ENCODE peak calls at places on chromosomes 11 and 22, in eight cellular contexts. One of them, this sample, is unnamed.

GRCh38 chr11:122085264-122085663 is 30.8 kb downstream of the BLID start:
- DNase-seq in neural progenitor cell: no peak
- DNase-seq in GM23338: no peak
- DNase-seq in MM.1S: no peak
- DNase-seq in hepatocyte: no peak
- DNase-seq in HCT116: no peak
- DNase-seq in GM23248: peak
- DNase-seq in PC-3: peak
- DNase-seq in this sample: no peak

GRCh38 chr22:42630901-42631602 is 9.3 kb downstream of the ATP5MGL start:
- DNase-seq in GM23338: no peak
- DNase-seq in hepatocyte: no peak
- DNase-seq in PC-3: no peak
- DNase-seq in MM.1S: no peak
- DNase-seq in HCT116: no peak
- DNase-seq in GM23248: no peak
- DNase-seq in neural progenitor cell: no peak
- DNase-seq in this sample: no peak

GRCh38 chr11:10488121-10488580 is 33.1 kb downstream of the AMPD3 start:
- DNase-seq in HCT116: peak
- DNase-seq in neural progenitor cell: no peak
- DNase-seq in GM23338: peak
- DNase-seq in hepatocyte: no peak
- DNase-seq in PC-3: peak
- DNase-seq in GM23248: no peak
- DNase-seq in MM.1S: peak
- DNase-seq in this sample: peak

GRCh38 chr11:9015677-9016076 is 11.9 kb upstream of the NRIP3 start:
- DNase-seq in neural progenitor cell: peak
- DNase-seq in PC-3: peak
- DNase-seq in GM23248: peak
- DNase-seq in hepatocyte: peak
- DNase-seq in MM.1S: peak
- DNase-seq in GM23338: peak
- DNase-seq in HCT116: peak
- DNase-seq in this sample: peak

GRCh38 chr11:125300791-125301218 is 136.3 kb downstream of the PKNOX2 start:
- DNase-seq in GM23338: no peak
- DNase-seq in neural progenitor cell: no peak
- DNase-seq in GM23248: peak
- DNase-seq in hepatocyte: peak
- DNase-seq in MM.1S: peak
- DNase-seq in HCT116: no peak
- DNase-seq in PC-3: peak
- DNase-seq in this sample: no peak

GRCh38 chr22:36374603-36375024 is 13.2 kb downstream of the MYH9 start:
- DNase-seq in hepatocyte: no peak
- DNase-seq in GM23248: peak
- DNase-seq in GM23338: no peak
- DNase-seq in PC-3: peak
- DNase-seq in HCT116: peak
- DNase-seq in neural progenitor cell: no peak
- DNase-seq in MM.1S: no peak
- DNase-seq in this sample: no peak

GRCh38 chr11:62602141-62603071 is 741 bp upstream of the MTA2 start:
- DNase-seq in GM23248: peak
- DNase-seq in HCT116: no peak
- DNase-seq in neural progenitor cell: peak
- DNase-seq in hepatocyte: peak
- DNase-seq in PC-3: peak
- DNase-seq in MM.1S: no peak
- DNase-seq in GM23338: peak
- DNase-seq in this sample: no peak

GRCh38 chr22:27576815-27577564 is 224.6 kb downstream of the MN1 start:
- DNase-seq in hepatocyte: peak
- DNase-seq in GM23338: peak
- DNase-seq in MM.1S: no peak
- DNase-seq in HCT116: no peak
- DNase-seq in neural progenitor cell: no peak
- DNase-seq in PC-3: no peak
- DNase-seq in GM23248: no peak
- DNase-seq in this sample: no peak

GRCh38 chr22:48287031-48287430 is 1524.6 kb downstream of the TBC1D22A start:
- DNase-seq in PC-3: no peak
- DNase-seq in MM.1S: no peak
- DNase-seq in neural progenitor cell: no peak
- DNase-seq in HCT116: no peak
- DNase-seq in hepatocyte: no peak
- DNase-seq in GM23248: no peak
- DNase-seq in GM23338: no peak
- DNase-seq in this sample: no peak

GRCh38 chr11:34346551-34346950 is 11.3 kb downstream of the ABTB2 start:
- DNase-seq in neural progenitor cell: no peak
- DNase-seq in GM23338: no peak
- DNase-seq in HCT116: no peak
- DNase-seq in MM.1S: no peak
- DNase-seq in hepatocyte: no peak
- DNase-seq in PC-3: no peak
- DNase-seq in GM23248: peak
- DNase-seq in this sample: no peak

GRCh38 chr11:26028294-26028954 is 303.5 kb upstream of the ANO3 start:
- DNase-seq in HCT116: no peak
- DNase-seq in GM23248: peak
- DNase-seq in MM.1S: no peak
- DNase-seq in PC-3: peak
- DNase-seq in neural progenitor cell: no peak
- DNase-seq in GM23338: no peak
- DNase-seq in hepatocyte: peak
- DNase-seq in this sample: no peak

GRCh38 chr22:30008401-30008800 is 71.9 kb upstream of the HORMAD2 start:
- DNase-seq in hepatocyte: no peak
- DNase-seq in PC-3: no peak
- DNase-seq in GM23338: no peak
- DNase-seq in neural progenitor cell: peak
- DNase-seq in GM23248: no peak
- DNase-seq in MM.1S: no peak
- DNase-seq in HCT116: no peak
- DNase-seq in this sample: no peak

GRCh38 chr11:134752526-134752925 is 340.5 kb upstream of the B3GAT1 start:
- DNase-seq in PC-3: no peak
- DNase-seq in HCT116: no peak
- DNase-seq in hepatocyte: no peak
- DNase-seq in MM.1S: no peak
- DNase-seq in GM23338: no peak
- DNase-seq in neural progenitor cell: no peak
- DNase-seq in GM23248: no peak
- DNase-seq in this sample: no peak

GRCh38 chr11:46663277-46663940 is 37.0 kb downstream of the ARHGAP1 start:
- DNase-seq in GM23338: no peak
- DNase-seq in PC-3: peak
- DNase-seq in HCT116: no peak
- DNase-seq in neural progenitor cell: no peak
- DNase-seq in MM.1S: no peak
- DNase-seq in hepatocyte: no peak
- DNase-seq in GM23248: peak
- DNase-seq in this sample: no peak

GRCh38 chr11:64023731-64024710 is 11.7 kb upstream of the FLRT1 start:
- DNase-seq in MM.1S: no peak
- DNase-seq in GM23248: no peak
- DNase-seq in GM23338: no peak
- DNase-seq in neural progenitor cell: no peak
- DNase-seq in PC-3: no peak
- DNase-seq in hepatocyte: no peak
- DNase-seq in HCT116: no peak
- DNase-seq in this sample: no peak

GRCh38 chr11:47917643-47918369 is 62.6 kb upstream of the PTPRJ start:
- DNase-seq in GM23338: peak
- DNase-seq in PC-3: peak
- DNase-seq in MM.1S: no peak
- DNase-seq in hepatocyte: peak
- DNase-seq in HCT116: peak
- DNase-seq in neural progenitor cell: no peak
- DNase-seq in GM23248: peak
- DNase-seq in this sample: peak
- TF ChIP-seq EZH2phosphoT487 in GM23338: no peak
- TF ChIP-seq EZH2phosphoT487 in PC-3: no peak
- TF ChIP-seq EZH2phosphoT487 in MM.1S: no peak
- TF ChIP-seq EZH2phosphoT487 in hepatocyte: no peak
- TF ChIP-seq EZH2phosphoT487 in HCT116: no peak
- TF ChIP-seq EZH2phosphoT487 in neural progenitor cell: no peak
- TF ChIP-seq EZH2phosphoT487 in GM23248: no peak
- TF ChIP-seq EZH2phosphoT487 in this sample: no peak

GRCh38 chr11:2527621-2528291 is 82.9 kb downstream of the KCNQ1 start:
- DNase-seq in hepatocyte: no peak
- DNase-seq in MM.1S: no peak
- DNase-seq in neural progenitor cell: no peak
- DNase-seq in GM23248: no peak
- DNase-seq in PC-3: no peak
- DNase-seq in GM23338: no peak
- DNase-seq in HCT116: no peak
- DNase-seq in this sample: no peak
- H3K4me2 ChIP-seq in hepatocyte: no peak
- H3K4me2 ChIP-seq in MM.1S: peak
- H3K4me2 ChIP-seq in neural progenitor cell: no peak
- H3K4me2 ChIP-seq in GM23248: no peak
- H3K4me2 ChIP-seq in PC-3: no peak
- H3K4me2 ChIP-seq in GM23338: no peak
- H3K4me2 ChIP-seq in HCT116: no peak
- H3K4me2 ChIP-seq in this sample: peak

DNA sequence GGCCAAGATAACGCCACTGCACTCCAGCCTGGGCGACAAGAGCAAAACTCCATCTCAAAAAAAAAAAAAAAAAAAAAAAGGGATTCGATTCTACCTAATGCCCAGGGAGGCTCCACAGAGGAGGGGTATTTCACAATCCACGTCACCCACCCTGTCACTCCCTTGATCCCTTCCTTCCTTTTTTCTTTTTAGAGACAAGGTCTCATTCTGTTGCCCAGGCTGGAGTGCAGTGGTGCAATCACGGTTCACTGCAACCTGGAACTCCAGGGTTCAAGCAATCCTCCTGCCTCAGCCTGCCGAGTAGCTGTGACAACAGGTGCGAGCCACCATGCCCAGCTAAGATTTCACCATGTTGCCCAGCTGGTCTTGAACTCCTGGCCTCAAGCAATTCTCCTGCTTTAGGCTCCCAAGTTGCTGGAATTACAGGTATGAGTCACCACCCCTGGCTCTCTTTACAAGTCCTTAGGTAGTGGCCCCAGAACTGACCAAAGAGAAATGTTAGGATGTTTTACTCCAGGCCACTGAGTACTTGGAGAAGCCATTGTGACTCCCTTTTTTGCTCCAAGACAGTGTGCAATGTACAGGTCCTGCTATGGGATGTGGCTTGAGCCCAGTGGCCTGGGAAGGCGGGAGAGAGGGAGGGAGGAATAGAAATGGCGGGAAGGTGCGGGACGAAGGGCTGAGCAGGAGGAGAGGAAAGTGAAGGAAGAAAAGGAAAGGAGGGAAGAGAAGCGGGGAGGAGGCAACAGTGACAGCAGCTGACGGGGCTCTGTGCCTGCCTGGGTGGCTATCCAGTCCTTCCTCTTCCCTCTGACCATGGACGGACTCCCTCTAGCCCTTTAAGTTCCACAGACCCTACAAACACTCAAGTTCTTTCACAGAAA is 11.8 kb upstream of the FXYD2 start:
- DNase-seq in HCT116: no peak
- DNase-seq in PC-3: no peak
- DNase-seq in hepatocyte: no peak
- DNase-seq in GM23338: no peak
- DNase-seq in MM.1S: no peak
- DNase-seq in GM23248: no peak
- DNase-seq in neural progenitor cell: no peak
- DNase-seq in this sample: no peak
- TF ChIP-seq EZH2phosphoT487 in HCT116: no peak
- TF ChIP-seq EZH2phosphoT487 in PC-3: no peak
- TF ChIP-seq EZH2phosphoT487 in hepatocyte: no peak
- TF ChIP-seq EZH2phosphoT487 in GM23338: no peak
- TF ChIP-seq EZH2phosphoT487 in MM.1S: no peak
- TF ChIP-seq EZH2phosphoT487 in GM23248: no peak
- TF ChIP-seq EZH2phosphoT487 in neural progenitor cell: no peak
- TF ChIP-seq EZH2phosphoT487 in this sample: no peak

GRCh38 chr11:44862546-44863101 is 88.1 kb downstream of the TP53I11 start:
- DNase-seq in GM23338: no peak
- DNase-seq in GM23248: no peak
- DNase-seq in hepatocyte: no peak
- DNase-seq in MM.1S: peak
- DNase-seq in neural progenitor cell: no peak
- DNase-seq in PC-3: peak
- DNase-seq in HCT116: no peak
- DNase-seq in this sample: no peak

GRCh38 chr11:44861829-44862545 is 88.7 kb downstream of the TP53I11 start:
- DNase-seq in GM23338: peak
- DNase-seq in hepatocyte: peak
- DNase-seq in PC-3: peak
- DNase-seq in neural progenitor cell: peak
- DNase-seq in HCT116: peak
- DNase-seq in GM23248: peak
- DNase-seq in MM.1S: peak
- DNase-seq in this sample: no peak

GRCh38 chr11:44860346-44860745 is 90.3 kb downstream of the TP53I11 start:
- DNase-seq in MM.1S: no peak
- DNase-seq in GM23338: no peak
- DNase-seq in neural progenitor cell: no peak
- DNase-seq in HCT116: no peak
- DNase-seq in GM23248: no peak
- DNase-seq in PC-3: no peak
- DNase-seq in hepatocyte: no peak
- DNase-seq in this sample: no peak

GRCh38 chr11:44859528-44859925 is 91.2 kb downstream of the TP53I11 start:
- DNase-seq in GM23248: no peak
- DNase-seq in MM.1S: no peak
- DNase-seq in GM23338: no peak
- DNase-seq in HCT116: no peak
- DNase-seq in hepatocyte: no peak
- DNase-seq in PC-3: no peak
- DNase-seq in neural progenitor cell: no peak
- DNase-seq in this sample: no peak

DNA sequence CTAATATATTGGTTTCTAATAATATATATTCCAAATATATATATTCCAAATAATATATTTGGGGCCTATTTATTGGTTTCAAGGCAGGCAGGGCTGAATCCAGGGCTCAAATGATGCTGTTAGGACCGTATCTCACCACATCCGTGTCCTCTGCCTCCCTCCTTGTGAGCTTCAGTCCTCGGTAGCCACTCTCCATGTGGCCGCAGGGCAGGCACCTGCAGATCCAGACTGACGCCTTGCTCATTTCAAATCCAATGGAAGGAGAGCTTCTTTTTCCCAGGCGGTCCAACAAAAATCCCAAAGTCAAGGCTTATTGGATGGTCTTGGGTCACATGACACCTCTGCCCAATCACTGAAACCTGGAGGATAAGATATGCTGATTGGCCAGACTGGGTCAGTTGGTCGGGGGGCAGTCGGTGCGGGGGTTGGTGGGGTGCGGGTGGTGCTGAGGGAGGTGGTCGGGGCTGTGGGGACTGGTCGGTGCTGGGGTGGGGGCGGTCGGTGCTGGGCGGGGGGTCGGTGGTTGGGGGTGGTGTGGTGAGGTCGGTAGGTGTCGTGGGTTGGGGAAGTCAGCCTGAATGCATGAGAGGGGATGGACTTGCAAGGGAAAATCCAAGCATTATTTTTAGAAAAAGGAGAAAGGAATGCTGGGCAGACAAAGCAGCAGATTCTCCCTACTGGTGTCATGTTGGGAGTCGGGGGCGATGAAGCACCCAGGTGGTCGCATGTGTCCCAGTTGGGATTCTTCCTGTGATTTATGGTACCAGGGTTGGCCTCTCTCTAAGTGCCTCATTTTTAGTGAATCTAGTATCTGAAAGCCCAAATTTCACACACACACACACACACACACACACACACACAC is 89.5 kb downstream of the TP53I11 start:
- DNase-seq in GM23248: no peak
- DNase-seq in GM23338: peak
- DNase-seq in neural progenitor cell: no peak
- DNase-seq in PC-3: no peak
- DNase-seq in MM.1S: no peak
- DNase-seq in HCT116: no peak
- DNase-seq in hepatocyte: no peak
- DNase-seq in this sample: no peak
- H3K4me2 ChIP-seq in GM23248: peak
- H3K4me2 ChIP-seq in GM23338: peak
- H3K4me2 ChIP-seq in neural progenitor cell: peak
- H3K4me2 ChIP-seq in PC-3: peak
- H3K4me2 ChIP-seq in MM.1S: peak
- H3K4me2 ChIP-seq in HCT116: peak
- H3K4me2 ChIP-seq in hepatocyte: no peak
- H3K4me2 ChIP-seq in this sample: no peak

This sample was measured in OCI-LY7.